ENCODE peak calls at places on chromosomes 13 and 19, in nine cellular contexts. D, O, W, J, S, Z, T, F and B are unnamed samples.
A peak's percentile ranks its signal among the peaks of the same experiment; 100 is the strongest.

GRCh38 chr13:108342369-108343289 is 73.1 kb downstream of the TNFSF13B start:
- DNase-seq in D (no peak), O (no peak), W (no peak), J (no peak), S (no peak), Z (no peak), T (peak; percentile 15), F (peak; percentile 33), B (no peak)

GRCh38 chr19:46082728-46083050 is 41.8 kb downstream of the IGFL3 start:
- DNase-seq in D (no peak), O (no peak), W (no peak), J (no peak), S (no peak), Z (no peak), T (no peak), F (no peak), B (no peak)

GRCh38 chr19:16497042-16497441 is 848 bp downstream of the C19orf44 start:
- DNase-seq in D (no peak), O (no peak), W (no peak), J (no peak), S (no peak), Z (no peak), T (peak; percentile 31), F (no peak), B (no peak)

GRCh38 chr13:27183561-27184147 is 12.0 kb upstream of the USP12 start:
- DNase-seq in D (no peak), O (no peak), W (no peak), J (no peak), S (no peak), Z (no peak), T (peak; percentile 53), F (no peak), B (no peak)

GRCh38 chr13:112062047-112062618 is 4.8 kb upstream of the SOX1 start:
- DNase-seq in D (no peak), O (no peak), W (no peak), J (no peak), S (no peak), Z (no peak), T (no peak), F (no peak), B (no peak)

GRCh38 chr13:98343461-98343860 is 166.4 kb upstream of the RNF113B start:
- DNase-seq in D (no peak), O (no peak), W (no peak), J (no peak), S (no peak), Z (no peak), T (no peak), F (no peak), B (peak; percentile 41)

GRCh38 chr19:45947926-45948325 is 25.7 kb downstream of the NOVA2 start:
- DNase-seq in D (no peak), O (no peak), W (no peak), J (no peak), S (no peak), Z (no peak), T (peak; percentile 86), F (no peak), B (no peak)

GRCh38 chr13:36712785-36713184 is 39.0 kb downstream of the SERTM1 start:
- DNase-seq in D (no peak), O (no peak), W (no peak), J (no peak), S (no peak), Z (no peak), T (peak; percentile 18), F (no peak), B (no peak)

GRCh38 chr19:13430790-13431582 is 75.3 kb downstream of the CACNA1A start:
- DNase-seq in D (peak; percentile 47), O (peak; percentile 11), W (peak; percentile 17), J (peak; percentile 50), S (peak; percentile 25), Z (no peak), T (peak; percentile 59), F (peak; percentile 66), B (no peak)

GRCh38 chr13:99982741-99983400 is 1.3 kb downstream of the ZIC2 start:
- DNase-seq in D (no peak), O (no peak), W (no peak), J (no peak), S (no peak), Z (no peak), T (no peak), F (no peak), B (no peak)

GRCh38 chr19:27860309-27860934 is 1352.5 kb downstream of the UQCRFS1 start:
- DNase-seq in D (no peak), O (no peak), W (no peak), J (no peak), S (no peak), Z (no peak), T (no peak), F (no peak), B (no peak)

GRCh38 chr13:110319774-110320509 is 12.9 kb downstream of the COL4A2 start:
- DNase-seq in D (peak; percentile 16), O (no peak), W (no peak), J (no peak), S (no peak), Z (no peak), T (peak; percentile 91), F (no peak), B (no peak)

GRCh38 chr19:12333162-12334159 is at the start of gene ZNF563:
- DNase-seq in D (peak; percentile 98), O (peak; percentile 97), W (peak; percentile 83), J (peak; percentile 60), S (peak; percentile 94), Z (peak; percentile 99), T (peak; percentile 94), F (peak; percentile 98), B (peak; percentile 91)

GRCh38 chr19:9306443-9306842 is 3.2 kb downstream of the ZNF699 start:
- DNase-seq in D (no peak), O (no peak), W (peak; percentile 56), J (no peak), S (no peak), Z (no peak), T (peak; percentile 89), F (no peak), B (no peak)

GRCh38 chr13:36543671-36544070 is 111.4 kb downstream of the CCNA1 start:
- DNase-seq in D (no peak), O (no peak), W (no peak), J (no peak), S (no peak), Z (no peak), T (no peak), F (no peak), B (no peak)

GRCh38 chr19:21586341-21587116 is 81.1 kb downstream of the ZNF429 start:
- DNase-seq in D (no peak), O (no peak), W (no peak), J (no peak), S (no peak), Z (no peak), T (no peak), F (no peak), B (no peak)

GRCh38 chr19:47210689-47211316 is 20.2 kb downstream of the BBC3 start:
- DNase-seq in D (peak; percentile 79), O (peak; percentile 16), W (no peak), J (peak; percentile 73), S (peak; percentile 73), Z (peak; percentile 91), T (peak; percentile 75), F (peak; percentile 86), B (peak; percentile 27)

GRCh38 chr13:91647361-91647970 is 249.0 kb downstream of the GPC5 start:
- DNase-seq in D (no peak), O (no peak), W (no peak), J (peak; percentile 82), S (no peak), Z (no peak), T (peak; percentile 11), F (peak; percentile 34), B (no peak)

GRCh38 chr19:53057904-53058579 is 13.5 kb downstream of the ERVV-2 start:
- DNase-seq in D (no peak), O (no peak), W (no peak), J (no peak), S (no peak), Z (no peak), T (no peak), F (no peak), B (peak; percentile 16)

GRCh38 chr19:12987781-12988180 is 7.5 kb upstream of the NFIX start:
- DNase-seq in D (no peak), O (no peak), W (no peak), J (no peak), S (no peak), Z (no peak), T (no peak), F (no peak), B (no peak)

GRCh38 chr13:48315981-48316380 is 12.4 kb downstream of the RB1 start:
- DNase-seq in D (no peak), O (no peak), W (no peak), J (no peak), S (no peak), Z (no peak), T (no peak), F (no peak), B (no peak)

GRCh38 chr13:77833331-77833863 is 85.2 kb downstream of the EDNRB start:
- DNase-seq in D (no peak), O (no peak), W (no peak), J (no peak), S (no peak), Z (peak; percentile 29), T (no peak), F (no peak), B (no peak)

GRCh38 chr13:39373108-39373507 is 229.9 kb downstream of the LHFPL6 start:
- DNase-seq in D (no peak), O (no peak), W (no peak), J (no peak), S (no peak), Z (no peak), T (no peak), F (no peak), B (no peak)

GRCh38 chr19:5562280-5562679 is 5.5 kb downstream of the TINCR start:
- DNase-seq in D (no peak), O (no peak), W (no peak), J (no peak), S (no peak), Z (no peak), T (no peak), F (no peak), B (no peak)

GRCh38 chr19:309206-309565 is 18.0 kb upstream of the PLPP2 start:
- DNase-seq in D (no peak), O (no peak), W (no peak), J (no peak), S (no peak), Z (no peak), T (no peak), F (no peak), B (no peak)

GRCh38 chr13:48831248-48831647 is 144.5 kb upstream of the FNDC3A start:
- DNase-seq in D (no peak), O (no peak), W (no peak), J (no peak), S (no peak), Z (no peak), T (no peak), F (peak; percentile 60), B (no peak)

GRCh38 chr13:76822691-76823267 is 63.4 kb downstream of the KCTD12 start:
- DNase-seq in D (no peak), O (no peak), W (no peak), J (no peak), S (no peak), Z (no peak), T (peak; percentile 60), F (peak; percentile 54), B (no peak)

GRCh38 chr13:97030705-97031452 is 36.6 kb upstream of the OXGR1 start:
- DNase-seq in D (no peak), O (no peak), W (peak; percentile 8), J (peak; percentile 22), S (no peak), Z (no peak), T (peak; percentile 59), F (peak; percentile 25), B (no peak)